ENCODE peak calls at places on chromosomes 6 and 20, in ten cellular contexts. Y is tibial nerve; U is nucleus accumbens; M is kidney epithelial cell; O is GM23248; L is AG20443; S is anterior cingulate cortex; Q is activated T-cell treated with anti-CD3 and anti-CD28 coated beads for 1 hour; I is osteocyte; Z is activated CD8-positive, alpha-beta memory T cell treated with anti-CD3 and anti-CD28 coated beads for 4 hours. B is an unnamed sample.

GRCh38 chr6:21164768-21165326 is 428.7 kb upstream of the SOX4 start:
- DNase-seq in Q (no peak), Z (no peak), L (no peak), I (no peak), M (no peak), O (no peak), U (no peak), Y (no peak), S (no peak), B (no peak)

GRCh38 chr20:33373735-33374605 is 27.3 kb downstream of the CDK5RAP1 start:
- DNase-seq in I (no peak), M (peak), O (peak), Y (no peak), Q (no peak), U (no peak), L (peak), S (no peak), Z (no peak), B (no peak)

GRCh38 chr6:158622545-158623190 is 21.9 kb downstream of the DYNLT1 start:
- DNase-seq in L (no peak), U (no peak), M (no peak), S (no peak), I (peak), Z (no peak), Q (no peak), O (no peak), Y (no peak), B (no peak)

GRCh38 chr6:160756871-160757270 is 54.8 kb downstream of the PLG start:
- DNase-seq in I (no peak), Z (no peak), U (no peak), Q (no peak), M (no peak), Y (no peak), S (no peak), O (no peak), L (no peak), B (no peak)

GRCh38 chr20:17503501-17504325 is 27.5 kb downstream of the BFSP1 start:
- DNase-seq in M (no peak), L (no peak), Q (no peak), Z (no peak), S (no peak), U (no peak), O (no peak), I (no peak), Y (no peak), B (no peak)

GRCh38 chr6:20747996-20748395 is 213.7 kb downstream of the CDKAL1 start:
- DNase-seq in U (no peak), S (no peak), Y (no peak), I (no peak), L (no peak), Q (no peak), O (no peak), M (no peak), Z (no peak), B (peak)

GRCh38 chr6:103983000-103983399 is 876.7 kb downstream of the HACE1 start:
- DNase-seq in I (no peak), Z (no peak), L (no peak), S (no peak), O (no peak), M (no peak), Y (no peak), Q (no peak), U (no peak), B (no peak)

GRCh38 chr20:54469293-54469692 is 6.1 kb upstream of the DOK5 start:
- DNase-seq in Y (no peak), S (no peak), Q (no peak), U (no peak), I (no peak), Z (no peak), O (no peak), M (no peak), L (no peak), B (no peak)

GRCh38 chr20:36836591-36837329 is 39.2 kb upstream of the TLDC2 start:
- DNase-seq in M (no peak), I (no peak), Y (no peak), Q (no peak), L (no peak), U (no peak), O (peak), S (no peak), Z (no peak), B (peak)

GRCh38 chr20:51385941-51386530 is 156.5 kb downstream of the NFATC2 start:
- DNase-seq in Z (no peak), S (no peak), M (no peak), Q (no peak), L (peak), Y (no peak), I (no peak), O (peak), U (no peak), B (peak)

GRCh38 chr6:13916230-13916944 is 8.4 kb upstream of the RNF182 start:
- DNase-seq in M (no peak), Y (no peak), Z (no peak), S (no peak), Q (no peak), U (no peak), I (no peak), L (no peak), O (peak), B (no peak)

GRCh38 chr6:119942078-119942752 is 592.7 kb upstream of the MAN1A1 start:
- DNase-seq in Q (no peak), Z (no peak), U (no peak), S (no peak), O (no peak), M (no peak), I (no peak), L (no peak), Y (no peak), B (no peak)

GRCh38 chr20:23254505-23254904 is 96.1 kb upstream of the NXT1 start:
- DNase-seq in Y (no peak), Z (no peak), S (no peak), I (no peak), Q (no peak), L (no peak), O (no peak), U (no peak), M (no peak), B (no peak)

GRCh38 chr6:19325335-19325789 is 511.8 kb upstream of the ID4 start:
- DNase-seq in S (no peak), U (no peak), M (no peak), Y (no peak), O (peak), Q (no peak), Z (no peak), I (no peak), L (peak), B (no peak)

GRCh38 chr6:13766201-13766634 is 48.1 kb downstream of the MCUR1 start:
- DNase-seq in Y (no peak), L (peak), O (peak), Q (no peak), M (peak), U (no peak), I (no peak), Z (no peak), S (no peak), B (peak)

GRCh38 chr20:15047100-15047499 is 709.7 kb upstream of the FLRT3 start:
- DNase-seq in O (no peak), Y (no peak), L (no peak), S (no peak), I (no peak), Z (no peak), U (no peak), Q (no peak), M (no peak), B (no peak)

GRCh38 chr6:129866256-129866655 is 5.1 kb upstream of the TMEM244 start:
- DNase-seq in M (no peak), O (no peak), Q (no peak), L (no peak), S (no peak), Y (no peak), Z (no peak), U (no peak), I (no peak), B (no peak)

GRCh38 chr20:22620342-22620741 is 36.0 kb upstream of the FOXA2 start:
- DNase-seq in Z (no peak), Y (no peak), U (no peak), S (no peak), M (no peak), I (no peak), Q (no peak), L (no peak), O (no peak), B (no peak)

GRCh38 chr6:132357120-132357519 is 44.2 kb downstream of the MOXD1 start:
- DNase-seq in S (no peak), Q (no peak), Z (no peak), U (no peak), I (no peak), L (peak), M (no peak), O (peak), Y (no peak), B (peak)

GRCh38 chr20:6126846-6127245 is 4.0 kb upstream of the FERMT1 start:
- DNase-seq in M (no peak), Q (no peak), U (no peak), Y (no peak), L (no peak), Z (no peak), S (no peak), O (no peak), I (no peak), B (no peak)

B was measured in myocyte.